ENCODE peak calls at places on chromosomes 4 and X, in eight cellular contexts. P, R, Y, H, Q, M, A and N are unnamed samples.

GRCh38 chr4:102815981-102816380 is 11.4 kb downstream of the UBE2D3 start:
- DNase-seq in M (no peak), Q (peak), Y (peak), R (no peak), P (peak), H (no peak), A (no peak), N (no peak)

GRCh38 chrX:118353081-118353850 is 7.4 kb downstream of the WDR44 start:
- DNase-seq in Q (no peak), A (no peak), Y (no peak), P (peak), R (no peak), M (no peak), H (no peak), N (no peak)

GRCh38 chr4:151226004-151226932 is 50.7 kb upstream of the PRSS48 start:
- DNase-seq in P (peak), Y (peak), R (no peak), M (no peak), H (no peak), A (no peak), Q (peak), N (no peak)

GRCh38 chr4:133775881-133776280 is 425.7 kb downstream of the PABPC4L start:
- DNase-seq in A (no peak), P (peak), Y (peak), Q (no peak), H (no peak), R (no peak), M (no peak), N (no peak)

GRCh38 chrX:76029385-76029784 is 143.5 kb upstream of the PBDC1 start:
- DNase-seq in A (no peak), M (no peak), Y (no peak), Q (no peak), H (no peak), P (no peak), R (no peak), N (no peak)

GRCh38 chr4:169231647-169232262 is 39.0 kb downstream of the SH3RF1 start:
- DNase-seq in R (no peak), A (no peak), M (no peak), Y (no peak), Q (no peak), H (no peak), P (no peak), N (no peak)

GRCh38 chr4:154464654-154465053 is 26.9 kb downstream of the DCHS2 start:
- DNase-seq in Q (no peak), R (no peak), Y (no peak), A (no peak), H (no peak), M (no peak), P (no peak), N (no peak)

GRCh38 chr4:169314906-169315305 is 44.1 kb upstream of the SH3RF1 start:
- DNase-seq in Y (peak), H (peak), M (peak), P (peak), A (peak), Q (peak), R (peak), N (peak)

GRCh38 chrX:13662537-13662841 is 9.5 kb downstream of the TCEANC start:
- DNase-seq in Q (peak), Y (peak), R (no peak), P (peak), M (no peak), H (no peak), A (no peak), N (no peak)

GRCh38 chr4:51842167-51842553 is 793 bp upstream of the DCUN1D4 start:
- DNase-seq in Q (peak), H (no peak), A (peak), Y (peak), R (peak), M (peak), P (peak), N (no peak)

GRCh38 chrX:25968920-25969319 is 169.2 kb upstream of the MAGEB18 start:
- DNase-seq in R (no peak), H (no peak), M (no peak), Q (peak), Y (no peak), A (no peak), P (peak), N (no peak)

GRCh38 chrX:63747331-63747730 is 37.7 kb downstream of the ARHGEF9 start:
- DNase-seq in M (no peak), H (no peak), Y (peak), A (no peak), P (peak), R (no peak), Q (no peak), N (no peak)

GRCh38 chr4:133154725-133155124 is 5.6 kb downstream of the PCDH10 start:
- DNase-seq in R (no peak), A (no peak), H (no peak), M (no peak), Q (peak), Y (peak), P (peak), N (no peak)

GRCh38 chr4:163462556-163462955 is 11.0 kb downstream of the TKTL2 start:
- DNase-seq in R (no peak), P (peak), H (no peak), M (no peak), Q (no peak), Y (no peak), A (no peak), N (no peak)

GRCh38 chrX:2342878-2343277 is 157.9 kb downstream of the DHRSX start:
- DNase-seq in Q (no peak), H (no peak), M (no peak), P (peak), A (no peak), R (no peak), Y (peak), N (no peak)

GRCh38 chr4:144259285-144259684 is 118.8 kb upstream of the GYPA start:
- DNase-seq in A (no peak), Q (no peak), H (no peak), Y (no peak), R (no peak), P (no peak), M (no peak), N (no peak)

GRCh38 chr4:85222561-85222960 is 252.4 kb upstream of the ARHGAP24 start:
- DNase-seq in Q (no peak), M (no peak), A (no peak), P (no peak), Y (no peak), R (no peak), H (no peak), N (no peak)

GRCh38 chr4:126004936-126005335 is 690.2 kb downstream of the FAT4 start:
- DNase-seq in Y (peak), H (no peak), M (no peak), R (no peak), P (peak), Q (no peak), A (no peak), N (no peak)

GRCh38 chr4:86048426-86048825 is 311.4 kb downstream of the MAPK10 start:
- DNase-seq in H (no peak), A (no peak), M (no peak), P (no peak), R (no peak), Y (peak), Q (no peak), N (no peak)

GRCh38 chr4:102858828-102859464 is 9.8 kb upstream of the CISD2 start:
- DNase-seq in H (no peak), M (no peak), A (no peak), P (peak), R (no peak), Y (no peak), Q (no peak), N (no peak)

GRCh38 chrX:50626432-50626831 is 155.8 kb upstream of the DGKK start:
- DNase-seq in R (no peak), Q (no peak), P (no peak), A (no peak), M (no peak), Y (no peak), H (no peak), N (no peak)

GRCh38 chr4:122458625-122459024 is 2.1 kb upstream of the IL2 start:
- DNase-seq in Y (peak), M (no peak), P (peak), R (no peak), A (no peak), Q (peak), H (no peak), N (no peak)

GRCh38 chrX:134512566-134512965 is 52.6 kb downstream of the HPRT1 start:
- DNase-seq in A (no peak), H (no peak), Q (peak), Y (peak), R (no peak), M (no peak), P (peak), N (no peak)

GRCh38 chrX:19593684-19594083 is 78.4 kb upstream of the MAP3K15 start:
- DNase-seq in M (no peak), Q (peak), Y (peak), H (no peak), A (no peak), P (peak), R (no peak), N (no peak)

GRCh38 chr4:56052966-56053365 is 104.2 kb downstream of the CEP135 start:
- DNase-seq in M (no peak), A (no peak), Y (no peak), H (no peak), P (no peak), Q (no peak), R (no peak), N (no peak)

GRCh38 chrX:23765449-23765848 is 17.5 kb upstream of the SAT1 start:
- DNase-seq in Y (peak), H (no peak), P (no peak), A (no peak), M (no peak), R (no peak), Q (no peak), N (no peak)

GRCh38 chr4:1241936-1242505 is 6.9 kb downstream of the CTBP1 start:
- DNase-seq in M (no peak), H (no peak), R (peak), A (no peak), Y (no peak), P (no peak), Q (peak), N (no peak)

GRCh38 chrX:102835504-102836146 is 101.4 kb upstream of the RAB40AL start:
- DNase-seq in Y (peak), H (no peak), M (no peak), Q (peak), A (no peak), P (peak), R (no peak), N (no peak)
- TF ChIP-seq CTCF in Y (peak), H (peak), M (peak), Q (peak), A (peak), P (peak), R (peak), N (no peak)

DNA sequence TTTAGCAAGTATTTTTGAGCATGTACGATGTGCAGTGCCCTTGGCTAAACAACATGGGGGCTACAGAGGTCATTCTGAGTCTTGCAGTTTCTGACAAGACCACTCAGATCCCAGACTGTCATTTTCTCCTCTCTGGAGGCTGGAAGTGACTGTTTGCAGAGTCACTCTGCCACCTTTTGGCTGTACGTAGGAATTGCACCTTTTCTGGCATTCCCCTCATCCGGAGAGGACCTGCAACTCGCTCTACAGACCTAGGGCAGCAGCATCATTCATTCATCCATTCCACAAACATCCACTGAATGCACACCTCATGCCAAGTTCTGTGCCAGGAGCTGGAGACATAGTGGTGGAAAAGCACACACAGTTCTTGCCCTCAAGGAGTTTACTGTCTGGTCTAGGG is 160.4 kb upstream of the GPR101 start:
- DNase-seq in M (no peak), H (no peak), A (no peak), Q (peak), R (no peak), Y (peak), P (peak), N (peak)
- TF ChIP-seq CTCF in M (peak), H (no peak), A (no peak), Q (peak), R (no peak), Y (peak), P (peak), N (peak)

GRCh38 chrX:11100281-11101035 is 10.7 kb upstream of the HCCS start:
- DNase-seq in Q (peak), R (no peak), H (no peak), P (peak), Y (peak), M (peak), A (no peak), N (peak)
- TF ChIP-seq CTCF in Q (peak), R (peak), H (no peak), P (peak), Y (peak), M (peak), A (no peak), N (peak)

GRCh38 chr4:54064317-54065275 is at the start of gene CHIC2:
- DNase-seq in M (peak), A (peak), P (peak), H (peak), Q (peak), Y (peak), R (peak), N (peak)
- TF ChIP-seq CTCF in M (no peak), A (no peak), P (no peak), H (no peak), Q (no peak), Y (no peak), R (no peak), N (no peak)

GRCh38 chrX:47854474-47854873 is 17.8 kb downstream of the ZNF81 start:
- DNase-seq in R (no peak), A (no peak), H (no peak), Y (peak), Q (peak), M (peak), P (peak), N (peak)
- TF ChIP-seq CTCF in R (peak), A (no peak), H (peak), Y (peak), Q (peak), M (peak), P (peak), N (no peak)

GRCh38 chr4:187380181-187380581 is 615.4 kb upstream of the ZFP42 start:
- DNase-seq in M (no peak), Y (peak), A (no peak), R (no peak), H (peak), P (peak), Q (peak), N (no peak)
- TF ChIP-seq CTCF in M (no peak), Y (no peak), A (no peak), R (no peak), H (no peak), P (peak), Q (no peak), N (no peak)

GRCh38 chrX:147853701-147854100 is 58.0 kb upstream of the FMR1 start:
- DNase-seq in M (no peak), A (no peak), R (no peak), Q (no peak), H (no peak), P (no peak), Y (no peak), N (no peak)
- TF ChIP-seq CTCF in M (no peak), A (no peak), R (no peak), Q (no peak), H (no peak), P (no peak), Y (no peak), N (no peak)